ENCODE peak calls at places on chromosomes 11 and 22, in seven cellular contexts. T is heart left ventricle, R is Peyer's patch, J is IMR-90, P is testis, D is transverse colon, L is HCT116. Y is an unnamed sample.

GRCh38 chr11:22730319-22730718 is 63.9 kb downstream of the GAS2 start:
- DNase-seq in J (peak; percentile 1), P (no peak), T (no peak), D (no peak), R (no peak), L (no peak), Y (no peak)

GRCh38 chr11:73520358-73521061 is 77.4 kb downstream of the FAM168A start:
- DNase-seq in T (no peak), P (no peak), J (peak; percentile 22), L (no peak), R (no peak), D (no peak), Y (no peak)

GRCh38 chr22:30186048-30186447 is 60.5 kb downstream of the LIF start:
- DNase-seq in D (no peak), J (no peak), T (no peak), R (no peak), P (no peak), L (no peak), Y (no peak)

GRCh38 chr11:46526489-46527215 is 67.2 kb downstream of the AMBRA1 start:
- DNase-seq in P (no peak), J (no peak), T (no peak), D (no peak), R (no peak), L (no peak), Y (no peak)

GRCh38 chr11:92314499-92314898 is 89.9 kb downstream of the FAT3 start:
- DNase-seq in L (no peak), R (no peak), T (no peak), J (no peak), D (no peak), P (no peak), Y (no peak)

GRCh38 chr11:1938343-1939005 is 8.7 kb upstream of the MRPL23 start:
- DNase-seq in T (peak; percentile 17), J (no peak), D (no peak), L (no peak), R (no peak), P (no peak), Y (no peak)

GRCh38 chr11:57668467-57668890 is 565 bp downstream of the ZDHHC5 start:
- DNase-seq in R (no peak), T (no peak), L (no peak), D (peak; percentile 40), J (no peak), P (no peak), Y (no peak)

GRCh38 chr22:23675502-23676415 is 15.1 kb upstream of the RGL4 start:
- DNase-seq in T (no peak), P (peak; percentile 70), R (peak; percentile 73), L (no peak), D (peak; percentile 60), J (no peak), Y (no peak)

GRCh38 chr11:78795862-78796261 is 221.2 kb upstream of the NARS2 start:
- DNase-seq in J (no peak), P (no peak), L (no peak), T (no peak), D (no peak), R (no peak), Y (no peak)

GRCh38 chr11:11400635-11401232 is 47.7 kb upstream of the CSNK2A3 start:
- DNase-seq in J (no peak), P (no peak), R (no peak), L (peak; percentile 12), D (no peak), T (no peak), Y (no peak)

GRCh38 chr11:61267437-61267841 is 26.5 kb downstream of the PGA5 start:
- DNase-seq in J (no peak), R (peak; percentile 65), L (no peak), P (peak; percentile 73), D (peak; percentile 19), T (no peak), Y (no peak)
- TF ChIP-seq POLR2A in J (no peak), R (no peak), L (no peak), P (no peak), D (no peak), T (no peak), Y (no peak)

GRCh38 chr22:42662114-42663021 is 13.2 kb upstream of the CYB5R3 start:
- DNase-seq in D (peak; percentile 87), J (peak; percentile 53), L (no peak), T (peak; percentile 84), P (peak; percentile 91), R (peak; percentile 85), Y (peak; percentile 53)
- TF ChIP-seq POLR2A in D (no peak), J (peak; percentile 63), L (peak; percentile 14), T (no peak), P (no peak), R (no peak), Y (no peak)

GRCh38 chr22:38482662-38483308 is 14.9 kb downstream of the KDELR3 start:
- DNase-seq in R (no peak), T (no peak), L (no peak), J (no peak), D (no peak), P (no peak), Y (no peak)
- TF ChIP-seq POLR2A in R (no peak), T (no peak), L (no peak), J (peak; percentile 35), D (no peak), P (no peak), Y (no peak)

GRCh38 chr22:36351921-36352774 is 35.6 kb downstream of the MYH9 start:
- DNase-seq in J (no peak), L (no peak), P (no peak), T (no peak), D (no peak), R (no peak), Y (no peak)
- TF ChIP-seq POLR2A in J (no peak), L (no peak), P (no peak), T (no peak), D (no peak), R (no peak), Y (no peak)

DNA sequence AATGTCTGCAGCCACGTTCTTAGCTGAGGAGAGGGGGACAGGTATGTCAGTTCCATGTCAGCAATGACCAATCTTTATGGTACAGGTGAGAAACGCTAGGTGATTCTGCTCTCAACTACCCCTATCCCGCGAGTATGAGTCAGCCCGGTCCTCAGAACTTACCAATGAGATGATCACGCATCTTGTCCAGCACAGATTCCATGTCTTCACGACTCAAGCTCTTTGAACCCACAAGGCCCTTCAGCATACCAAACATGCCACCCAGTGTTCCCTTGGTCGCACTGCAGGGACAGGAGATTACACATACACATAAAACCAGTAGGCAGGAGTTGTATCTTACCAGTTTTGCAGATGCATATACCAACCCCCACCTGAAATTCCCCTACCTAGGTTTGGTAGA is 2.9 kb downstream of the SRPRA start:
- DNase-seq in J (peak; percentile 11), P (peak; percentile 43), D (no peak), L (no peak), T (no peak), R (no peak), Y (no peak)
- TF ChIP-seq POLR2A in J (no peak), P (no peak), D (no peak), L (no peak), T (no peak), R (no peak), Y (no peak)

DNA sequence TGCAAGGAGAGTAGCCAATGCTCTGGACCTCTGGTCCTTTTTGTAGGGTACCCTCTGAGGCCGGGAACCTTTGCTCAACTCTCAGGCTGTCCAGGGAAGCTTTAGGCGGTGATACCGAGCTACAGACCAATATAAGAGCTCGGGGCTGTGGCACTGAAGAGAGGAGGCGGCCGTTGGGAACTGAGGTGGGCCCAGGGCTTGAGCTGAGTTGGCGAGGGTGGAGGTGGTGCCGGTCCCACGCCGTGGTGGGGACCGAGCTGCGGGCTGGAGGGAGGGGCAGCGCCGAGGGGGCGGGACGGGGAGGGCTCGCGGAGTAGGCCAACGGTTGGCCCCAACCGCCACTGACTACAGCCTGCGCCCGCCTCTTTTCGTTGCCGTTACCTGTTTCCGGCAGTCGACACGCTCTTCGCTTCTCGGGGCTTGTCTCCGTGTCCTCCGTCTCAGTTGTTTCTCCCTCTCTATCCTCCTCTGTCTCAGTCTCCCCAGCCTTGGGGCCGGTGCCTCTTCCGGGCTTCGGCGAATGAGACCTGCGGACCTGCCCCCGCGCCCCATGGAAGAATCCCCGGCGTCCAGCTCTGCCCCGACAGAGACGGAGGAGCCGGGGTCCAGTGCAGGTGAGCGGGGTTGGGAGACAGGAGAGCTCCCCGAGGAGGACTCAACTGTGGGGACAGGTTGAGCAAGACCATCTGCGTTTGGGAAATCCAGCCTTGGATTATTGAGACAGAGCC is at the start of gene NEU3:
- DNase-seq in L (peak; percentile 69), D (peak; percentile 88), J (peak; percentile 69), P (peak; percentile 89), T (peak; percentile 86), R (peak; percentile 90), Y (peak; percentile 91)
- TF ChIP-seq POLR2A in L (peak; percentile 62), D (peak; percentile 51), J (peak; percentile 75), P (no peak), T (peak; percentile 22), R (no peak), Y (peak; percentile 86)

GRCh38 chr11:65439331-65440181 is 17.0 kb downstream of the NEAT1 start:
- DNase-seq in J (peak; percentile 48), D (no peak), L (no peak), P (no peak), T (peak; percentile 11), R (no peak), Y (no peak)
- TF ChIP-seq POLR2A in J (no peak), D (peak; percentile 41), L (no peak), P (no peak), T (no peak), R (no peak), Y (no peak)

DNA sequence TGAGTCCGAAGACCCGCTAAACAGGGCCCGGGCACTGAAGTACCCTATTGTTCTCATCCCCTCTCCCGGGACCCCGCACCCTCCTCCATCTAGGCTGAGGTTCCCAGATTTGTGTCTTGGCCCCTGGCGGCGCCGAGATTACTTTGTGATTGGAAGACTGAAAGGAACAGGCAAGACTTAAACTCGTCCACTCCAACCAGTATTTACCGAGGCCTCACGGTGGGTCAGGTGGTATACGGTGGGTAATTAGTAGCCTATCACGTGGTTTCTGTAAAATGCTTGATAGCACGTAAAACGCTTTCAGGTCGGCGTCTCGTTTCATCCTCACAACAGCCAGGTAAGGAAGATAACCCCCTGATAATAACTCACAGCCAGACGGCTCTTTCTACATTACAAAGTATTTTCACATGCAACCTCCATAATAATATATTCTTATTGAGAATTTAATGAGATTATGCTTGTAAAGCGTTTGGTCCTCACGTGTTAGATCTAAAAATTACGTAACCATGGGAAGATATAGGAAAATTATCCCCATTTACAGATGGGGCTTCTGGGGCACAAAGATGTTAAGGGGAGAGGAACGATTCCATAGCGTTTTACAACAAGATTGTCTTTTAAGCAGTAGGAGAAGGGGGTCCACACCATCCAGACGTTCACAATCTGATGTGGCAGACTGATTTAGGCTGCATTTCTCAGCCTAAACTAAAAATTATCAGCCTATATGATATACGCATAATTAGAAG is 642 bp upstream of the PIK3C2A start:
- DNase-seq in D (peak; percentile 62), L (peak; percentile 82), T (no peak), J (peak; percentile 59), R (no peak), P (peak; percentile 78), Y (peak; percentile 25)
- TF ChIP-seq POLR2A in D (no peak), L (no peak), T (no peak), J (no peak), R (no peak), P (no peak), Y (no peak)